ENCODE peak calls at places on chromosomes 1 and 21, in ten cellular contexts. D, L, I, W, Q, A, G, F, Z and B are unnamed samples.

GRCh38 chr1:242454262-242455051 is 70.0 kb downstream of the PLD5 start:
- DNase-seq in D (peak; percentile 54), L (no peak), I (peak; percentile 32), W (peak; percentile 50), Q (peak; percentile 81), A (no peak), G (no peak), F (no peak), Z (peak; percentile 76), B (no peak)

GRCh38 chr1:1907098-1907736 is 7.8 kb upstream of the CALML6 start:
- DNase-seq in D (no peak), L (no peak), I (peak; percentile 41), W (no peak), Q (peak; percentile 20), A (no peak), G (no peak), F (no peak), Z (no peak), B (no peak)

GRCh38 chr1:188365874-188366273 is 1537.1 kb downstream of the PLA2G4A start:
- DNase-seq in D (no peak), L (no peak), I (no peak), W (no peak), Q (no peak), A (no peak), G (no peak), F (no peak), Z (peak; percentile 17), B (no peak)

GRCh38 chr1:20481158-20481617 is 4.8 kb downstream of the CAMK2N1 start:
- DNase-seq in D (no peak), L (no peak), I (no peak), W (no peak), Q (no peak), A (peak; percentile 36), G (no peak), F (no peak), Z (no peak), B (no peak)

GRCh38 chr1:183757061-183757460 is 47.9 kb upstream of the RGL1 start:
- DNase-seq in D (no peak), L (no peak), I (no peak), W (peak; percentile 31), Q (no peak), A (no peak), G (no peak), F (no peak), Z (no peak), B (no peak)

GRCh38 chr1:28518745-28519341 is 13.0 kb downstream of the RCC1 start:
- DNase-seq in D (no peak), L (no peak), I (peak; percentile 61), W (no peak), Q (peak; percentile 43), A (no peak), G (no peak), F (no peak), Z (peak; percentile 18), B (no peak)

GRCh38 chr21:40640427-40640826 is 206.5 kb downstream of the DSCAM start:
- DNase-seq in D (no peak), L (no peak), I (no peak), W (no peak), Q (peak; percentile 13), A (no peak), G (no peak), F (no peak), Z (no peak), B (no peak)

GRCh38 chr1:228314658-228315483 is 91.8 kb downstream of the TRIM11 start:
- DNase-seq in D (no peak), L (peak; percentile 79), I (no peak), W (no peak), Q (no peak), A (no peak), G (no peak), F (no peak), Z (no peak), B (no peak)

GRCh38 chr21:15257646-15258045 is 192.8 kb upstream of the NRIP1 start:
- DNase-seq in D (no peak), L (no peak), I (no peak), W (no peak), Q (no peak), A (no peak), G (no peak), F (no peak), Z (no peak), B (no peak)

GRCh38 chr1:215377736-215378135 is 189.4 kb upstream of the KCTD3 start:
- DNase-seq in D (no peak), L (no peak), I (no peak), W (no peak), Q (no peak), A (no peak), G (no peak), F (no peak), Z (no peak), B (no peak)

GRCh38 chr1:18574754-18575153 is 55.9 kb upstream of the PAX7 start:
- DNase-seq in D (no peak), L (no peak), I (no peak), W (no peak), Q (no peak), A (no peak), G (no peak), F (no peak), Z (no peak), B (no peak)

GRCh38 chr21:26834181-26834945 is 10.8 kb downstream of the ADAMTS1 start:
- DNase-seq in D (no peak), L (no peak), I (no peak), W (no peak), Q (no peak), A (no peak), G (no peak), F (no peak), Z (no peak), B (no peak)

GRCh38 chr1:114002492-114003290 is 23.4 kb downstream of the OLFML3 start:
- DNase-seq in D (no peak), L (peak; percentile 47), I (no peak), W (no peak), Q (no peak), A (no peak), G (no peak), F (no peak), Z (no peak), B (no peak)

GRCh38 chr21:39955326-39955725 is 88.1 kb downstream of the PCP4 start:
- DNase-seq in D (no peak), L (no peak), I (no peak), W (no peak), Q (no peak), A (no peak), G (no peak), F (no peak), Z (no peak), B (no peak)

GRCh38 chr1:201766117-201766863 is 62.7 kb upstream of the IPO9 start:
- DNase-seq in D (no peak), L (peak; percentile 59), I (peak; percentile 27), W (peak; percentile 24), Q (no peak), A (peak; percentile 18), G (no peak), F (no peak), Z (no peak), B (no peak)

GRCh38 chr1:28775121-28775942 is 36.6 kb upstream of the OPRD1 start:
- DNase-seq in D (peak; percentile 67), L (peak; percentile 85), I (no peak), W (peak; percentile 79), Q (peak; percentile 80), A (peak; percentile 72), G (no peak), F (peak; percentile 70), Z (no peak), B (no peak)

GRCh38 chr1:206963740-206964139 is 6.5 kb downstream of the FCAMR start:
- DNase-seq in D (no peak), L (no peak), I (no peak), W (no peak), Q (no peak), A (no peak), G (no peak), F (no peak), Z (no peak), B (no peak)

GRCh38 chr21:39120876-39121599 is 62.2 kb downstream of the PSMG1 start:
- DNase-seq in D (no peak), L (no peak), I (no peak), W (no peak), Q (no peak), A (no peak), G (no peak), F (no peak), Z (no peak), B (no peak)

GRCh38 chr1:22132517-22133235 is 10.2 kb downstream of the WNT4 start:
- DNase-seq in D (no peak), L (no peak), I (no peak), W (peak; percentile 28), Q (peak; percentile 27), A (no peak), G (no peak), F (no peak), Z (no peak), B (no peak)

GRCh38 chr1:31396633-31397351 is 16.2 kb upstream of the SERINC2 start:
- DNase-seq in D (no peak), L (no peak), I (peak; percentile 42), W (peak; percentile 10), Q (no peak), A (no peak), G (no peak), F (no peak), Z (no peak), B (no peak)

GRCh38 chr1:15246960-15247614 is at the start of gene FHAD1:
- DNase-seq in D (peak; percentile 74), L (peak; percentile 65), I (no peak), W (peak; percentile 86), Q (peak; percentile 52), A (peak; percentile 44), G (no peak), F (peak; percentile 17), Z (no peak), B (no peak)

GRCh38 chr1:118081387-118081786 is 103.6 kb downstream of the SPAG17 start:
- DNase-seq in D (no peak), L (no peak), I (no peak), W (no peak), Q (no peak), A (no peak), G (peak; percentile 13), F (no peak), Z (no peak), B (no peak)

GRCh38 chr1:212677573-212677972 is 22.1 kb downstream of the BATF3 start:
- DNase-seq in D (no peak), L (no peak), I (no peak), W (no peak), Q (no peak), A (no peak), G (no peak), F (no peak), Z (no peak), B (no peak)

GRCh38 chr1:166975361-166976129 is at the start of gene ILDR2:
- DNase-seq in D (peak; percentile 48), L (peak; percentile 60), I (peak; percentile 65), W (peak; percentile 22), Q (peak; percentile 45), A (peak; percentile 18), G (no peak), F (peak; percentile 44), Z (no peak), B (no peak)

GRCh38 chr1:15702722-15703550 is 18.8 kb downstream of the PLEKHM2 start:
- DNase-seq in D (no peak), L (peak; percentile 45), I (no peak), W (peak; percentile 17), Q (no peak), A (peak; percentile 62), G (no peak), F (no peak), Z (no peak), B (no peak)

GRCh38 chr1:206738370-206739366 is 31.9 kb upstream of the IL19 start:
- DNase-seq in D (no peak), L (no peak), I (peak; percentile 19), W (no peak), Q (peak; percentile 19), A (no peak), G (no peak), F (no peak), Z (no peak), B (no peak)